ENCODE peak calls at places on chromosomes 16 and 17, in five cellular contexts. One of them, this sample, is unnamed.

GRCh38 chr17:20028436-20028835 is 19.3 kb downstream of the SPECC1 start:
- DNase-seq in kidney: no peak
- DNase-seq in Peyer's patch: no peak
- DNase-seq in right atrium auricular region: no peak
- DNase-seq in GM23338: no peak
- DNase-seq in this sample: no peak

GRCh38 chr17:50903604-50904521 is 37.7 kb upstream of the TOB1 start:
- DNase-seq in right atrium auricular region: no peak
- DNase-seq in kidney: no peak
- DNase-seq in GM23338: no peak
- DNase-seq in Peyer's patch: no peak
- DNase-seq in this sample: no peak

GRCh38 chr17:14143678-14144077 is 74.4 kb downstream of the COX10 start:
- DNase-seq in right atrium auricular region: no peak
- DNase-seq in Peyer's patch: peak
- DNase-seq in kidney: no peak
- DNase-seq in GM23338: no peak
- DNase-seq in this sample: no peak

GRCh38 chr17:40107266-40107980 is 7.0 kb upstream of the NR1D1 start:
- DNase-seq in GM23338: no peak
- DNase-seq in right atrium auricular region: no peak
- DNase-seq in kidney: no peak
- DNase-seq in Peyer's patch: no peak
- DNase-seq in this sample: no peak

GRCh38 chr16:85615014-85615851 is 2.1 kb downstream of the GSE1 start:
- DNase-seq in GM23338: peak
- DNase-seq in Peyer's patch: peak
- DNase-seq in right atrium auricular region: peak
- DNase-seq in kidney: peak
- DNase-seq in this sample: peak

GRCh38 chr17:45428050-45428953 is 4.4 kb downstream of the ARHGAP27 start:
- DNase-seq in GM23338: peak
- DNase-seq in Peyer's patch: peak
- DNase-seq in kidney: peak
- DNase-seq in right atrium auricular region: peak
- DNase-seq in this sample: peak

GRCh38 chr16:85286970-85287814 is 174.9 kb upstream of the CIBAR2 start:
- DNase-seq in right atrium auricular region: peak
- DNase-seq in kidney: peak
- DNase-seq in GM23338: no peak
- DNase-seq in Peyer's patch: no peak
- DNase-seq in this sample: no peak

GRCh38 chr17:77597421-77598240 is 360.9 kb upstream of the TNRC6C start:
- DNase-seq in right atrium auricular region: no peak
- DNase-seq in kidney: no peak
- DNase-seq in Peyer's patch: no peak
- DNase-seq in GM23338: no peak
- DNase-seq in this sample: no peak

GRCh38 chr16:4293822-4294457 is 21.1 kb upstream of the TFAP4 start:
- DNase-seq in right atrium auricular region: peak
- DNase-seq in GM23338: peak
- DNase-seq in Peyer's patch: no peak
- DNase-seq in kidney: peak
- DNase-seq in this sample: peak

GRCh38 chr17:50477976-50478375 is 684 bp upstream of the RSAD1 start:
- DNase-seq in GM23338: no peak
- DNase-seq in kidney: peak
- DNase-seq in right atrium auricular region: no peak
- DNase-seq in Peyer's patch: no peak
- DNase-seq in this sample: no peak

GRCh38 chr16:47504599-47504998 is 43.5 kb downstream of the PHKB start:
- DNase-seq in kidney: no peak
- DNase-seq in right atrium auricular region: no peak
- DNase-seq in Peyer's patch: no peak
- DNase-seq in GM23338: no peak
- DNase-seq in this sample: no peak

GRCh38 chr16:72847187-72848044 is 200.5 kb downstream of the ZFHX3 start:
- DNase-seq in right atrium auricular region: no peak
- DNase-seq in GM23338: peak
- DNase-seq in Peyer's patch: no peak
- DNase-seq in kidney: no peak
- DNase-seq in this sample: peak

GRCh38 chr16:85637808-85638186 is 24.7 kb downstream of the GSE1 start:
- DNase-seq in kidney: peak
- DNase-seq in right atrium auricular region: no peak
- DNase-seq in GM23338: no peak
- DNase-seq in Peyer's patch: no peak
- DNase-seq in this sample: no peak

GRCh38 chr16:57643166-57643813 is 14.9 kb downstream of the ADGRG1 start:
- DNase-seq in kidney: no peak
- DNase-seq in GM23338: no peak
- DNase-seq in Peyer's patch: no peak
- DNase-seq in right atrium auricular region: no peak
- DNase-seq in this sample: peak

GRCh38 chr16:89925596-89926079 is 2.5 kb downstream of the TUBB3 start:
- DNase-seq in Peyer's patch: no peak
- DNase-seq in right atrium auricular region: no peak
- DNase-seq in GM23338: peak
- DNase-seq in kidney: no peak
- DNase-seq in this sample: peak

GRCh38 chr17:65496801-65497200 is 64.6 kb downstream of the AXIN2 start:
- DNase-seq in Peyer's patch: no peak
- DNase-seq in right atrium auricular region: no peak
- DNase-seq in kidney: no peak
- DNase-seq in GM23338: no peak
- DNase-seq in this sample: no peak

GRCh38 chr16:71927383-71927782 is 32.1 kb downstream of the IST1 start:
- DNase-seq in GM23338: no peak
- DNase-seq in right atrium auricular region: peak
- DNase-seq in kidney: no peak
- DNase-seq in Peyer's patch: peak
- DNase-seq in this sample: peak

GRCh38 chr17:15351925-15352324 is 10.5 kb upstream of the TEKT3 start:
- DNase-seq in GM23338: no peak
- DNase-seq in Peyer's patch: peak
- DNase-seq in kidney: no peak
- DNase-seq in right atrium auricular region: peak
- DNase-seq in this sample: no peak
- H3K27ac ChIP-seq in GM23338: no peak
- H3K27ac ChIP-seq in Peyer's patch: peak
- H3K27ac ChIP-seq in kidney: no peak
- H3K27ac ChIP-seq in right atrium auricular region: peak
- H3K27ac ChIP-seq in this sample: no peak

GRCh38 chr17:1143573-1143972 is 36.2 kb downstream of the ABR start:
- DNase-seq in kidney: no peak
- DNase-seq in Peyer's patch: no peak
- DNase-seq in right atrium auricular region: no peak
- DNase-seq in GM23338: peak
- DNase-seq in this sample: peak

GRCh38 chr17:1144139-1144538 is 35.6 kb downstream of the ABR start:
- DNase-seq in GM23338: no peak
- DNase-seq in kidney: no peak
- DNase-seq in Peyer's patch: no peak
- DNase-seq in right atrium auricular region: no peak
- DNase-seq in this sample: no peak

GRCh38 chr17:1145311-1145986 is 34.3 kb downstream of the ABR start:
- DNase-seq in GM23338: no peak
- DNase-seq in Peyer's patch: no peak
- DNase-seq in kidney: no peak
- DNase-seq in right atrium auricular region: no peak
- DNase-seq in this sample: no peak

GRCh38 chr17:1146551-1147265 is 33.1 kb downstream of the ABR start:
- DNase-seq in Peyer's patch: no peak
- DNase-seq in kidney: no peak
- DNase-seq in right atrium auricular region: no peak
- DNase-seq in GM23338: no peak
- DNase-seq in this sample: no peak

GRCh38 chr17:1142503-1143095 is 37.2 kb downstream of the ABR start:
- DNase-seq in right atrium auricular region: no peak
- DNase-seq in Peyer's patch: no peak
- DNase-seq in kidney: no peak
- DNase-seq in GM23338: no peak
- DNase-seq in this sample: no peak
- H3K27ac ChIP-seq in right atrium auricular region: no peak
- H3K27ac ChIP-seq in Peyer's patch: no peak
- H3K27ac ChIP-seq in kidney: no peak
- H3K27ac ChIP-seq in GM23338: no peak
- H3K27ac ChIP-seq in this sample: no peak

GRCh38 chr16:82370282-82370681 is 200.3 kb upstream of the MPHOSPH6 start:
- DNase-seq in GM23338: no peak
- DNase-seq in Peyer's patch: no peak
- DNase-seq in kidney: no peak
- DNase-seq in right atrium auricular region: no peak
- DNase-seq in this sample: no peak
- H3K27ac ChIP-seq in GM23338: no peak
- H3K27ac ChIP-seq in Peyer's patch: no peak
- H3K27ac ChIP-seq in kidney: no peak
- H3K27ac ChIP-seq in right atrium auricular region: no peak
- H3K27ac ChIP-seq in this sample: no peak

GRCh38 chr16:29863669-29863984 is 601 bp upstream of the CDIPT start:
- DNase-seq in GM23338: no peak
- DNase-seq in Peyer's patch: no peak
- DNase-seq in kidney: no peak
- DNase-seq in right atrium auricular region: no peak
- DNase-seq in this sample: no peak
- H3K27ac ChIP-seq in GM23338: no peak
- H3K27ac ChIP-seq in Peyer's patch: peak
- H3K27ac ChIP-seq in kidney: peak
- H3K27ac ChIP-seq in right atrium auricular region: peak
- H3K27ac ChIP-seq in this sample: no peak

This sample was measured in mesendoderm.